ENCODE peak calls at places on chromosome X, in eight cellular contexts. X, S, D, T, C, Q, Z and K are unnamed samples.
A peak's percentile ranks its signal among the peaks of the same experiment; 100 is the strongest.

GRCh38 chrX:24216037-24216436 is 66.5 kb downstream of the ZFX start:
- DNase-seq in X (no peak), S (no peak), D (no peak), T (no peak), C (no peak), Q (no peak), Z (no peak), K (no peak)

GRCh38 chrX:81377329-81377728 is 175.4 kb downstream of the SH3BGRL start:
- DNase-seq in X (no peak), S (peak; percentile 31), D (peak; percentile 1), T (no peak), C (peak; percentile 52), Q (peak; percentile 20), Z (no peak), K (no peak)

GRCh38 chrX:78329486-78329885 is 2.1 kb upstream of the CYSLTR1 start:
- DNase-seq in X (no peak), S (no peak), D (no peak), T (no peak), C (no peak), Q (no peak), Z (no peak), K (no peak)

GRCh38 chrX:3522016-3522690 is 175.7 kb upstream of the MXRA5 start:
- DNase-seq in X (no peak), S (peak; percentile 46), D (peak; percentile 41), T (no peak), C (peak; percentile 42), Q (no peak), Z (no peak), K (no peak)

GRCh38 chrX:136170109-136170800 is 22.9 kb downstream of the FHL1 start:
- DNase-seq in X (no peak), S (peak; percentile 53), D (peak; percentile 41), T (peak; percentile 68), C (peak; percentile 63), Q (no peak), Z (no peak), K (no peak)

GRCh38 chrX:13069771-13070410 is 25.5 kb upstream of the FAM9C start:
- DNase-seq in X (no peak), S (peak; percentile 55), D (no peak), T (no peak), C (peak; percentile 43), Q (no peak), Z (no peak), K (no peak)

GRCh38 chrX:84475101-84475500 is 27.2 kb downstream of the HDX start:
- DNase-seq in X (no peak), S (no peak), D (no peak), T (no peak), C (peak; percentile 8), Q (no peak), Z (no peak), K (no peak)

GRCh38 chrX:121008920-121009319 is 23.4 kb upstream of the CT47A1 start:
- DNase-seq in X (no peak), S (no peak), D (no peak), T (no peak), C (peak; percentile 46), Q (no peak), Z (no peak), K (no peak)

GRCh38 chrX:69556094-69557011 is 52.2 kb downstream of the NALF2 start:
- DNase-seq in X (no peak), S (peak; percentile 3), D (no peak), T (no peak), C (peak; percentile 88), Q (no peak), Z (no peak), K (no peak)

GRCh38 chrX:16869393-16870094 is 618 bp downstream of the RBBP7 start:
- DNase-seq in X (peak; percentile 2), S (peak; percentile 5), D (no peak), T (no peak), C (no peak), Q (no peak), Z (peak; percentile 30), K (no peak)

GRCh38 chrX:120457766-120458180 is 11.3 kb downstream of the LAMP2 start:
- DNase-seq in X (no peak), S (peak; percentile 84), D (peak; percentile 62), T (no peak), C (peak; percentile 90), Q (peak; percentile 85), Z (no peak), K (no peak)

GRCh38 chrX:136275553-136275952 is 24.4 kb upstream of the MAP7D3 start:
- DNase-seq in X (no peak), S (no peak), D (no peak), T (no peak), C (no peak), Q (no peak), Z (no peak), K (no peak)

DNA sequence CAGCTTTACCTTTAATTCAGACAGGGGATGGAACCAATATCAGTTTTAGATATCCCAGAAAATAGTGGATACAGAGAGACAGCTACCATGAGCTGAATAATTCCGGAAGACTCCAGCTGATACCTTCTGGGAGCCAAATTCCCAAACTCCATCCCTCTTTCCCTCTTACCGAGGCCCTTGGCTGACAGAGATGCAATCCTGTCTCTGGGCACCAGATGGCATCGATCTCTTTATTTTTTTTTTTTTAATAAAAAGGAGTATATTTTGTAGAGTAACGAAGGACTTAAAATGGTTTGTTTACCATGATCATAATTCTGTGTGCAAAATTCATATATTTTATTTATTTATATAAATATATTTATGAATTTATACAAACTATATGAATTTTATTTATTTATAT is 31.0 kb downstream of the RAB40A start:
- DNase-seq in X (no peak), S (peak; percentile 26), D (peak; percentile 9), T (no peak), C (no peak), Q (no peak), Z (no peak), K (no peak)
- TF ChIP-seq CTCF in X (no peak), S (peak; percentile 58), D (peak; percentile 31), T (peak; percentile 24), C (peak; percentile 60), Q (peak; percentile 54), Z (no peak), K (peak; percentile 80)

DNA sequence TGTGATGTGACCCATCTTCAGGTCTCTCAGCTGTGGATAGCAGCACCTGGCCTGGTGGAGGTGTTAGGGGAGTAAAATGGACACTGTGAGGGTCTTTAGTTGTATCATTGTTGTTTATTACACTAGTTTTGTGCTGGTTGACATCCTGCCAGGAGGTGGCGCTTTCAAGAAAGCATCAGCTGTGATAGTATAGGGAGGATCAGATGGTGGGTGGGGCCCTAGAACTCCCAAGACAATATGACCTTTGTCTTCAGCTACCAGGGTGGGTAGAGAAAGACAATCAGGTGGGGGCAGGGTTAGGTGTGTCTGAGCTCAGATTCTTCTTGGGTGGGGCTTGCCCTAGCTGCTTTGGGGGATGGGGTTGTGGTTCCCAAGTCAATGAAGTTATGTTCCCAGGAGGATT is 162.8 kb downstream of the PPP1R2C start:
- DNase-seq in X (no peak), S (no peak), D (no peak), T (no peak), C (no peak), Q (no peak), Z (no peak), K (no peak)
- TF ChIP-seq CTCF in X (no peak), S (no peak), D (peak; percentile 12), T (no peak), C (peak; percentile 2), Q (no peak), Z (no peak), K (no peak)

GRCh38 chrX:149630681-149631292 is 805 bp downstream of the TMEM185A start:
- DNase-seq in X (no peak), S (peak; percentile 41), D (peak; percentile 33), T (no peak), C (peak; percentile 71), Q (peak; percentile 12), Z (no peak), K (no peak)
- TF ChIP-seq CTCF in X (no peak), S (peak; percentile 20), D (peak; percentile 19), T (no peak), C (peak; percentile 37), Q (peak; percentile 27), Z (no peak), K (peak; percentile 54)

GRCh38 chrX:150365051-150365952 is 2.2 kb downstream of the MAMLD1 start:
- DNase-seq in X (no peak), S (peak; percentile 56), D (peak; percentile 46), T (peak; percentile 87), C (peak; percentile 63), Q (no peak), Z (peak; percentile 64), K (no peak)
- TF ChIP-seq CTCF in X (peak; percentile 15), S (peak; percentile 47), D (peak; percentile 46), T (peak; percentile 58), C (peak; percentile 50), Q (peak; percentile 46), Z (peak; percentile 38), K (peak; percentile 83)

GRCh38 chrX:151828434-151829080 is 84.1 kb upstream of the MAGEA4 start:
- DNase-seq in X (no peak), S (no peak), D (peak; percentile 11), T (no peak), C (no peak), Q (no peak), Z (no peak), K (no peak)

GRCh38 chrX:151830911-151831310 is 81.8 kb upstream of the MAGEA4 start:
- DNase-seq in X (no peak), S (peak; percentile 13), D (no peak), T (no peak), C (peak; percentile 31), Q (no peak), Z (no peak), K (no peak)

GRCh38 chrX:151821226-151821625 is 86.7 kb downstream of the CNGA2 start:
- DNase-seq in X (no peak), S (no peak), D (no peak), T (no peak), C (no peak), Q (no peak), Z (no peak), K (no peak)

GRCh38 chrX:151825927-151826471 is 86.7 kb upstream of the MAGEA4 start:
- DNase-seq in X (no peak), S (peak; percentile 84), D (peak; percentile 72), T (no peak), C (peak; percentile 91), Q (peak; percentile 80), Z (no peak), K (no peak)
- TF ChIP-seq CTCF in X (no peak), S (peak; percentile 24), D (peak; percentile 19), T (no peak), C (peak; percentile 52), Q (peak; percentile 31), Z (no peak), K (no peak)

DNA sequence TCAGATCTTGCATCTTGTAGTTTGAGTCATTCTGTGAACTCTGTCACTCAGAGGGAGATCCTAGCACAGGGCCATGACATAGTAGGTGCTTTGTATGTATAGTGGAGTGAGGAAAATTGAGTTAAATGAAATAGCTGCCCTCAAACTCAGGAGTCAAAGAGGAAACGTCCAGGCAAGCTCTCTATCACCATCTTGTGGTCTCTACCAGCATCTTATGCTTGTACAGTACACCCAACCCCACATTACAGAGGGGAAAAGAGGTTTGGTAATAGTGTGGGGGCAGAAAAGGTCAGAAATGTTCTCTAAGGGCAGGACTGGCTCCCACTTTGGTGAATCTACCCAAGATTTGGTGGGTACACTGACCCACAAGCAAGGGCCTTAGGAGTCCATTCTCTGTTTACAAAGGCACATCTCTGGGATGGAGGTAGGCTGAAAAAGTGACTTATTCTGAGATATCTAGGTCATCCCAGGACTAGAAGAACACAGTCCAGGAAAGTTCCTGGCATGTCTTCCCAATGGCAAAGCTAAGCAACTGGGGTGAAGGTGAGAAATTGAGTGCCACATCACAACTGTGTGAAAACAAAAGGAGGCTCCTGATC is 131.8 kb downstream of the OR13H1 start:
- DNase-seq in X (no peak), S (peak; percentile 13), D (peak; percentile 1), T (no peak), C (peak; percentile 16), Q (no peak), Z (no peak), K (no peak)
- TF ChIP-seq CTCF in X (no peak), S (peak; percentile 67), D (peak; percentile 46), T (peak; percentile 31), C (peak; percentile 50), Q (peak; percentile 69), Z (no peak), K (peak; percentile 74)

GRCh38 chrX:133384454-133384853 is 30.8 kb downstream of the GPC4 start:
- DNase-seq in X (no peak), S (no peak), D (no peak), T (no peak), C (no peak), Q (no peak), Z (no peak), K (no peak)
- TF ChIP-seq CTCF in X (no peak), S (no peak), D (no peak), T (no peak), C (no peak), Q (no peak), Z (no peak), K (no peak)